ENCODE peak calls at places on chromosomes 11 and 22, in four cellular contexts. B is NCI-H774, K is H54, C is AML-193. Q is an unnamed sample.

GRCh38 chr11:11622772-11623531 is 1.1 kb upstream of the GALNT18 start:
- DNase-seq in B (no peak), K (no peak), C (no peak), Q (no peak)

GRCh38 chr22:19855504-19856409 is 1.1 kb upstream of the GNB1L start:
- DNase-seq in B (peak; percentile 43), K (no peak), C (peak; percentile 67), Q (no peak)

GRCh38 chr11:64356498-64357411 is 2.2 kb upstream of the RPS6KA4 start:
- DNase-seq in B (peak; percentile 26), K (peak; percentile 85), C (peak; percentile 30), Q (no peak)

GRCh38 chr11:17479284-17480214 is 2.9 kb upstream of the ABCC8 start:
- DNase-seq in B (peak; percentile 52), K (peak; percentile 80), C (no peak), Q (no peak)

GRCh38 chr11:61275191-61275590 is 19.9 kb downstream of the VWCE start:
- DNase-seq in B (no peak), K (no peak), C (no peak), Q (no peak)

GRCh38 chr11:68031136-68031459 is 617 bp downstream of the NDUFS8 start:
- DNase-seq in B (no peak), K (no peak), C (no peak), Q (no peak)

GRCh38 chr11:5736396-5736795 is at the start of gene OR56B1:
- DNase-seq in B (no peak), K (peak; percentile 32), C (no peak), Q (no peak)

GRCh38 chr22:49210606-49211005 is 617.1 kb downstream of the BRD1 start:
- DNase-seq in B (no peak), K (no peak), C (no peak), Q (no peak)

GRCh38 chr22:37742374-37743092 is 45.7 kb downstream of the TRIOBP start:
- DNase-seq in B (no peak), K (peak; percentile 78), C (peak; percentile 18), Q (peak; percentile 57)

GRCh38 chr11:107732327-107733051 is 20.6 kb upstream of the SLN start:
- DNase-seq in B (no peak), K (no peak), C (no peak), Q (no peak)

GRCh38 chr11:13378316-13378715 is 84.7 kb downstream of the BTBD10 start:
- DNase-seq in B (no peak), K (no peak), C (no peak), Q (no peak)

GRCh38 chr11:23797624-23798419 is 699.0 kb upstream of the LUZP2 start:
- DNase-seq in B (no peak), K (no peak), C (no peak), Q (no peak)

GRCh38 chr11:124900464-124900863 is 2.8 kb upstream of the ROBO4 start:
- DNase-seq in B (no peak), K (peak; percentile 37), C (no peak), Q (peak; percentile 55)

GRCh38 chr11:65436412-65437032 is 13.9 kb downstream of the NEAT1 start:
- DNase-seq in B (no peak), K (no peak), C (no peak), Q (no peak)

GRCh38 chr11:6855971-6856542 is 6.8 kb upstream of the OR10A2 start:
- DNase-seq in B (no peak), K (no peak), C (no peak), Q (peak; percentile 65)

GRCh38 chr11:15970506-15971214 is 385.7 kb downstream of the SOX6 start:
- DNase-seq in B (no peak), K (no peak), C (no peak), Q (no peak)

GRCh38 chr22:36725366-36726006 is 21.9 kb upstream of the CACNG2 start:
- DNase-seq in B (no peak), K (no peak), C (no peak), Q (no peak)

GRCh38 chr22:23696326-23696851 is 5.6 kb downstream of the RGL4 start:
- DNase-seq in B (no peak), K (no peak), C (peak; percentile 64), Q (no peak)

GRCh38 chr11:116109228-116109627 is 605.0 kb upstream of the CADM1 start:
- DNase-seq in B (no peak), K (peak; percentile 59), C (no peak), Q (peak; percentile 26)

GRCh38 chr11:32792948-32793475 is 1.4 kb downstream of the CCDC73 start:
- DNase-seq in B (peak; percentile 69), K (no peak), C (peak; percentile 33), Q (no peak)

GRCh38 chr11:3834349-3835099 is 6.2 kb downstream of the RHOG start:
- DNase-seq in B (no peak), K (no peak), C (peak; percentile 80), Q (no peak)